ENCODE peak calls at places on chromosomes 5 and 9, in seven cellular contexts. One of them, this sample, is unnamed. For H3K27me3, the result is how much of the 10 kb centered on the place peaks cover.

GRCh38 chr5:125316386-125316785 is 569.9 kb upstream of the ZNF608 start:
- DNase-seq in PC-3: no peak
- DNase-seq in SK-N-SH: no peak
- DNase-seq in GM23248: peak
- DNase-seq in hepatocyte: no peak
- DNase-seq in HCT116: no peak
- DNase-seq in neural progenitor cell: no peak
- DNase-seq in this sample: no peak

GRCh38 chr5:135245521-135246499 is 153.2 kb downstream of the MACROH2A1 start:
- DNase-seq in PC-3: peak
- DNase-seq in SK-N-SH: no peak
- DNase-seq in GM23248: peak
- DNase-seq in hepatocyte: no peak
- DNase-seq in HCT116: no peak
- DNase-seq in neural progenitor cell: no peak
- DNase-seq in this sample: no peak

GRCh38 chr5:168807261-168807660 is 228.1 kb upstream of the PANK3 start:
- DNase-seq in PC-3: no peak
- DNase-seq in SK-N-SH: no peak
- DNase-seq in GM23248: peak
- DNase-seq in hepatocyte: no peak
- DNase-seq in HCT116: no peak
- DNase-seq in neural progenitor cell: no peak
- DNase-seq in this sample: no peak

GRCh38 chr5:11609570-11610322 is 294.5 kb downstream of the CTNND2 start:
- DNase-seq in PC-3: no peak
- DNase-seq in SK-N-SH: no peak
- DNase-seq in GM23248: no peak
- DNase-seq in hepatocyte: no peak
- DNase-seq in HCT116: no peak
- DNase-seq in neural progenitor cell: no peak
- DNase-seq in this sample: no peak

GRCh38 chr5:150544606-150545219 is 36.8 kb downstream of the NDST1 start:
- DNase-seq in PC-3: peak
- DNase-seq in SK-N-SH: peak
- DNase-seq in GM23248: peak
- DNase-seq in hepatocyte: peak
- DNase-seq in HCT116: peak
- DNase-seq in neural progenitor cell: peak
- DNase-seq in this sample: peak

GRCh38 chr9:129290606-129291005 is 112.5 kb upstream of the IER5L start:
- DNase-seq in PC-3: no peak
- DNase-seq in SK-N-SH: no peak
- DNase-seq in GM23248: no peak
- DNase-seq in hepatocyte: no peak
- DNase-seq in HCT116: no peak
- DNase-seq in neural progenitor cell: no peak
- DNase-seq in this sample: no peak

GRCh38 chr9:93931905-93932304 is 23.2 kb downstream of the BARX1 start:
- DNase-seq in PC-3: no peak
- DNase-seq in SK-N-SH: no peak
- DNase-seq in GM23248: no peak
- DNase-seq in hepatocyte: no peak
- DNase-seq in HCT116: no peak
- DNase-seq in neural progenitor cell: no peak
- DNase-seq in this sample: no peak

GRCh38 chr5:78586251-78586650 is 62.3 kb downstream of the LHFPL2 start:
- DNase-seq in PC-3: peak
- DNase-seq in SK-N-SH: no peak
- DNase-seq in GM23248: peak
- DNase-seq in hepatocyte: peak
- DNase-seq in HCT116: no peak
- DNase-seq in neural progenitor cell: no peak
- DNase-seq in this sample: no peak

GRCh38 chr9:96399335-96399633 is 15.8 kb upstream of the SLC35D2 start:
- DNase-seq in PC-3: no peak
- DNase-seq in SK-N-SH: no peak
- DNase-seq in GM23248: no peak
- DNase-seq in hepatocyte: no peak
- DNase-seq in HCT116: no peak
- DNase-seq in neural progenitor cell: no peak
- DNase-seq in this sample: no peak

GRCh38 chr9:33130961-33131360 is 36.2 kb downstream of the B4GALT1 start:
- DNase-seq in PC-3: no peak
- DNase-seq in SK-N-SH: no peak
- DNase-seq in GM23248: no peak
- DNase-seq in hepatocyte: no peak
- DNase-seq in HCT116: no peak
- DNase-seq in neural progenitor cell: no peak
- DNase-seq in this sample: no peak

GRCh38 chr9:93253633-93254032 is 69.7 kb downstream of the WNK2 start:
- DNase-seq in PC-3: no peak
- DNase-seq in SK-N-SH: no peak
- DNase-seq in GM23248: no peak
- DNase-seq in hepatocyte: no peak
- DNase-seq in HCT116: no peak
- DNase-seq in neural progenitor cell: no peak
- DNase-seq in this sample: no peak

GRCh38 chr9:126763130-126763764 is 41.6 kb upstream of the ZBTB43 start:
- DNase-seq in PC-3: peak
- DNase-seq in SK-N-SH: peak
- DNase-seq in GM23248: no peak
- DNase-seq in hepatocyte: no peak
- DNase-seq in HCT116: peak
- DNase-seq in neural progenitor cell: no peak
- DNase-seq in this sample: peak

GRCh38 chr9:134975253-134975652 is 57.5 kb upstream of the FCN1 start:
- DNase-seq in PC-3: no peak
- DNase-seq in SK-N-SH: no peak
- DNase-seq in GM23248: no peak
- DNase-seq in hepatocyte: no peak
- DNase-seq in HCT116: no peak
- DNase-seq in neural progenitor cell: no peak
- DNase-seq in this sample: peak

GRCh38 chr9:71036501-71036900 is 84.9 kb downstream of the TRPM3 start:
- DNase-seq in PC-3: no peak
- DNase-seq in SK-N-SH: no peak
- DNase-seq in GM23248: no peak
- DNase-seq in hepatocyte: peak
- DNase-seq in HCT116: no peak
- DNase-seq in neural progenitor cell: no peak
- DNase-seq in this sample: no peak

GRCh38 chr5:139569276-139569955 is 8.3 kb downstream of the UBE2D2 start:
- DNase-seq in PC-3: no peak
- DNase-seq in SK-N-SH: no peak
- DNase-seq in GM23248: peak
- DNase-seq in hepatocyte: no peak
- DNase-seq in HCT116: no peak
- DNase-seq in neural progenitor cell: no peak
- DNase-seq in this sample: no peak

GRCh38 chr9:134843740-134844139 is 36.9 kb upstream of the FCN2 start:
- DNase-seq in PC-3: no peak
- DNase-seq in SK-N-SH: no peak
- DNase-seq in GM23248: no peak
- DNase-seq in hepatocyte: no peak
- DNase-seq in HCT116: no peak
- DNase-seq in neural progenitor cell: no peak
- DNase-seq in this sample: no peak

GRCh38 chr5:120901199-120901598 is 437.1 kb downstream of the PRR16 start:
- DNase-seq in PC-3: peak
- DNase-seq in SK-N-SH: no peak
- DNase-seq in GM23248: peak
- DNase-seq in hepatocyte: no peak
- DNase-seq in HCT116: no peak
- DNase-seq in neural progenitor cell: no peak
- DNase-seq in this sample: no peak

GRCh38 chr9:385818-386398 is 171.2 kb downstream of the DOCK8 start:
- DNase-seq in PC-3: peak
- DNase-seq in SK-N-SH: peak
- DNase-seq in GM23248: peak
- DNase-seq in hepatocyte: peak
- DNase-seq in HCT116: peak
- DNase-seq in neural progenitor cell: peak
- DNase-seq in this sample: peak

GRCh38 chr5:126967808-126968466 is 62.4 kb downstream of the MARCHF3 start:
- DNase-seq in PC-3: no peak
- DNase-seq in SK-N-SH: peak
- DNase-seq in GM23248: no peak
- DNase-seq in hepatocyte: no peak
- DNase-seq in HCT116: no peak
- DNase-seq in neural progenitor cell: no peak
- DNase-seq in this sample: no peak

GRCh38 chr9:87740198-87740597 is 14.3 kb downstream of the CTSL start:
- DNase-seq in PC-3: no peak
- DNase-seq in SK-N-SH: no peak
- DNase-seq in GM23248: no peak
- DNase-seq in hepatocyte: no peak
- DNase-seq in HCT116: no peak
- DNase-seq in neural progenitor cell: no peak
- DNase-seq in this sample: no peak

GRCh38 chr5:139767960-139768359 is 27.6 kb upstream of the PSD2 start:
- DNase-seq in PC-3: no peak
- DNase-seq in SK-N-SH: peak
- DNase-seq in GM23248: no peak
- DNase-seq in hepatocyte: no peak
- DNase-seq in HCT116: no peak
- DNase-seq in neural progenitor cell: no peak
- DNase-seq in this sample: no peak

GRCh38 chr5:76667495-76667894 is 44.3 kb upstream of the F2RL2 start:
- DNase-seq in PC-3: no peak
- DNase-seq in SK-N-SH: no peak
- DNase-seq in GM23248: no peak
- DNase-seq in hepatocyte: no peak
- DNase-seq in HCT116: no peak
- DNase-seq in neural progenitor cell: no peak
- DNase-seq in this sample: no peak

GRCh38 chr5:61332369-61332745 is 299 bp downstream of the ZSWIM6 start:
- DNase-seq in PC-3: no peak
- DNase-seq in SK-N-SH: peak
- DNase-seq in GM23248: peak
- DNase-seq in hepatocyte: peak
- DNase-seq in HCT116: no peak
- DNase-seq in neural progenitor cell: peak
- DNase-seq in this sample: peak

DNA sequence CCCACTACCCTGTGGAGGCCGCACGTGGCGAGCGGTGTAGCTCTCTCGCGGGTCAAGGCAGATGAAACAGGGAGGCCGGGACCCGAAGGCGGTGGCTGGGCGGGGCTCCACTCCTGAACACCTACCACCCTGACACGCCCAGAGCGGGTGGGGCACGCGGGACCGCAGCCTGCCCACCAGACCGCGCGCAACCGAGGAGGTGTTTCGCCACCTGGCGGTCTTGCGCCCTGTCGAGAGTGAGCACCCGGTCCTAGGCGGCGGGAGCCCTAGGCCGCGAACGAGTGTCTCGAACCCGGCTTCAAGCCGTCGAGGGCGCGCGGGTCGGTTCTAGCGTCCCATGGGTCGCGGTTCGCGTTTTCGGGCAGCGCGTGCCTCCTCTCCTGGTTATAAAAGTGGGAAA is 2.2 kb upstream of the EXOSC3 start:
- DNase-seq in PC-3: no peak
- DNase-seq in SK-N-SH: no peak
- DNase-seq in GM23248: no peak
- DNase-seq in hepatocyte: no peak
- DNase-seq in HCT116: no peak
- DNase-seq in neural progenitor cell: no peak
- DNase-seq in this sample: peak
- TF ChIP-seq EZH2phosphoT487 in PC-3: no peak
- TF ChIP-seq EZH2phosphoT487 in SK-N-SH: no peak
- TF ChIP-seq EZH2phosphoT487 in GM23248: no peak
- TF ChIP-seq EZH2phosphoT487 in hepatocyte: no peak
- TF ChIP-seq EZH2phosphoT487 in HCT116: no peak
- TF ChIP-seq EZH2phosphoT487 in neural progenitor cell: no peak
- TF ChIP-seq EZH2phosphoT487 in this sample: no peak

GRCh38 chr5:132490484-132491367 is at the start of gene IRF1:
- DNase-seq in PC-3: peak
- DNase-seq in SK-N-SH: peak
- DNase-seq in GM23248: peak
- DNase-seq in hepatocyte: peak
- DNase-seq in HCT116: peak
- DNase-seq in neural progenitor cell: peak
- DNase-seq in this sample: peak
- H3K27me3 ChIP-seq in PC-3: under half
- H3K27me3 ChIP-seq in SK-N-SH: under half
- H3K27me3 ChIP-seq in GM23248: under half
- H3K27me3 ChIP-seq in hepatocyte: under half
- H3K27me3 ChIP-seq in HCT116: under half
- H3K27me3 ChIP-seq in neural progenitor cell: half or more
- H3K27me3 ChIP-seq in this sample: under half

GRCh38 chr5:130104895-130105684 is 200.8 kb downstream of the CHSY3 start:
- DNase-seq in PC-3: peak
- DNase-seq in SK-N-SH: no peak
- DNase-seq in GM23248: peak
- DNase-seq in hepatocyte: no peak
- DNase-seq in HCT116: no peak
- DNase-seq in neural progenitor cell: no peak
- DNase-seq in this sample: no peak

GRCh38 chr5:130109152-130109551 is 204.9 kb downstream of the CHSY3 start:
- DNase-seq in PC-3: peak
- DNase-seq in SK-N-SH: peak
- DNase-seq in GM23248: peak
- DNase-seq in hepatocyte: peak
- DNase-seq in HCT116: peak
- DNase-seq in neural progenitor cell: peak
- DNase-seq in this sample: peak

GRCh38 chr5:130111723-130112122 is 207.5 kb downstream of the CHSY3 start:
- DNase-seq in PC-3: peak
- DNase-seq in SK-N-SH: no peak
- DNase-seq in GM23248: no peak
- DNase-seq in hepatocyte: no peak
- DNase-seq in HCT116: no peak
- DNase-seq in neural progenitor cell: no peak
- DNase-seq in this sample: no peak

GRCh38 chr5:130112246-130112645 is 208.0 kb downstream of the CHSY3 start:
- DNase-seq in PC-3: no peak
- DNase-seq in SK-N-SH: no peak
- DNase-seq in GM23248: no peak
- DNase-seq in hepatocyte: no peak
- DNase-seq in HCT116: no peak
- DNase-seq in neural progenitor cell: no peak
- DNase-seq in this sample: no peak

GRCh38 chr5:130110333-130110732 is 206.1 kb downstream of the CHSY3 start:
- DNase-seq in PC-3: no peak
- DNase-seq in SK-N-SH: no peak
- DNase-seq in GM23248: no peak
- DNase-seq in hepatocyte: peak
- DNase-seq in HCT116: no peak
- DNase-seq in neural progenitor cell: no peak
- DNase-seq in this sample: no peak
- H3K27ac ChIP-seq in PC-3: no peak
- H3K27ac ChIP-seq in SK-N-SH: no peak
- H3K27ac ChIP-seq in GM23248: no peak
- H3K27ac ChIP-seq in hepatocyte: no peak
- H3K27ac ChIP-seq in HCT116: no peak
- H3K27ac ChIP-seq in neural progenitor cell: no peak
- H3K27ac ChIP-seq in this sample: no peak

DNA sequence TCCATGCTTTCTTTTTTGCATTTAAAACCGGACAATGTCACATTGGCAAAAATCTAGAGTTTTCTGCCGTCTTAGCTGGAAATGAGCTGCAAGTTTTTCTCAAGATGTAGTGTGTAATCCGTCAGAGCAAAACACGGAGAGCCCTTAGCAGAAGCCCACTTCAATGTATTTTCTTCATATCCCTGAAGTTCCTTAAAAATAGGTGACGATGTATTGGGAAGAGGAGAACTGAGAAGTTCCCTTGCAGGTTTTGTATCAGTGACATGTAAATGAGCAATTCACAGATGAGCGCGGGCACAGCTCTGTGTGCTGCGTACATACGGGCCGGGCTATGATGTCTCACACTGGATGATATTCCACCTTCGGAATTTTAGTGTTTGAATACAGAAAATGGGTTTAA is 14.8 kb upstream of the CLPTM1L start:
- DNase-seq in PC-3: no peak
- DNase-seq in SK-N-SH: no peak
- DNase-seq in GM23248: no peak
- DNase-seq in hepatocyte: no peak
- DNase-seq in HCT116: no peak
- DNase-seq in neural progenitor cell: no peak
- DNase-seq in this sample: no peak
- TF ChIP-seq EZH2phosphoT487 in PC-3: no peak
- TF ChIP-seq EZH2phosphoT487 in SK-N-SH: no peak
- TF ChIP-seq EZH2phosphoT487 in GM23248: no peak
- TF ChIP-seq EZH2phosphoT487 in hepatocyte: no peak
- TF ChIP-seq EZH2phosphoT487 in HCT116: no peak
- TF ChIP-seq EZH2phosphoT487 in neural progenitor cell: no peak
- TF ChIP-seq EZH2phosphoT487 in this sample: no peak